ENCODE peak calls at places on chromosomes 4 and X, in five cellular contexts. O, P, N, R and D are unnamed samples.

GRCh38 chr4:14906805-14907204 is 95.5 kb upstream of the CPEB2 start:
- DNase-seq in P (no peak), O (no peak), N (no peak), R (no peak), D (no peak)

GRCh38 chr4:26075588-26075987 is 161.6 kb downstream of the SMIM20 start:
- DNase-seq in R (no peak), N (peak), P (no peak), O (no peak), D (peak)

GRCh38 chrX:37347420-37347819 is 1.7 kb upstream of the PRRG1 start:
- DNase-seq in O (no peak), P (peak), N (no peak), R (peak), D (no peak)

GRCh38 chr4:110486226-110486625 is 10.3 kb downstream of the ENPEP start:
- DNase-seq in N (no peak), O (no peak), P (no peak), R (no peak), D (no peak)

GRCh38 chr4:22987861-22988260 is 295.1 kb downstream of the GBA3 start:
- DNase-seq in N (no peak), P (peak), O (no peak), R (peak), D (peak)

GRCh38 chrX:26254436-26254835 is 38.5 kb downstream of the MAGEB5 start:
- DNase-seq in N (no peak), P (no peak), R (no peak), O (no peak), D (no peak)

GRCh38 chr4:38529189-38530115 is 134.5 kb upstream of the KLF3 start:
- DNase-seq in O (peak), P (no peak), R (no peak), N (peak), D (no peak)

GRCh38 chr4:95701500-95701899 is 138.4 kb upstream of the PDHA2 start:
- DNase-seq in N (no peak), O (no peak), R (peak), P (peak), D (no peak)

GRCh38 chr4:25797136-25797535 is 65.7 kb downstream of the SEL1L3 start:
- DNase-seq in N (no peak), P (no peak), O (no peak), R (no peak), D (no peak)

GRCh38 chr4:102631616-102632015 is 129.2 kb downstream of the MANBA start:
- DNase-seq in N (no peak), R (no peak), P (no peak), O (no peak), D (no peak)

GRCh38 chr4:156595041-156595440 is 376.6 kb downstream of the PDGFC start:
- DNase-seq in P (no peak), O (no peak), R (no peak), N (no peak), D (peak)

GRCh38 chr4:122045533-122045932 is 93.7 kb upstream of the TRPC3 start:
- DNase-seq in N (no peak), P (peak), O (no peak), R (peak), D (peak)

GRCh38 chr4:56181140-56181950 is 205.9 kb downstream of the AASDH start:
- DNase-seq in O (no peak), N (no peak), P (peak), R (no peak), D (no peak)

GRCh38 chr4:101229116-101229515 is 118.2 kb downstream of the PPP3CA start:
- DNase-seq in P (peak), N (no peak), R (peak), O (no peak), D (no peak)

GRCh38 chr4:89514811-89515210 is 207.2 kb upstream of the GPRIN3 start:
- DNase-seq in O (no peak), R (no peak), N (no peak), P (no peak), D (no peak)